ENCODE peak calls at places on chromosomes 5 and 9, in ten cellular contexts. One of them, this sample, is unnamed.

GRCh38 chr5:57595530-57596098 is 113.0 kb upstream of the ACTBL2 start:
- DNase-seq in IMR-90: no peak
- DNase-seq in transverse colon: no peak
- DNase-seq in spleen: no peak
- DNase-seq in endothelial cell of umbilical vein: no peak
- DNase-seq in ovary: no peak
- DNase-seq in body of pancreas: no peak
- DNase-seq in suprapubic skin: no peak
- DNase-seq in heart left ventricle: no peak
- DNase-seq in tibial nerve: no peak
- DNase-seq in this sample: no peak

GRCh38 chr5:123875444-123876264 is 363.7 kb downstream of the CSNK1G3 start:
- DNase-seq in transverse colon: peak
- DNase-seq in heart left ventricle: peak
- DNase-seq in endothelial cell of umbilical vein: no peak
- DNase-seq in body of pancreas: peak
- DNase-seq in tibial nerve: no peak
- DNase-seq in suprapubic skin: no peak
- DNase-seq in spleen: no peak
- DNase-seq in IMR-90: no peak
- DNase-seq in ovary: no peak
- DNase-seq in this sample: no peak

GRCh38 chr5:125346316-125346715 is 599.9 kb upstream of the ZNF608 start:
- DNase-seq in tibial nerve: no peak
- DNase-seq in ovary: no peak
- DNase-seq in IMR-90: no peak
- DNase-seq in suprapubic skin: no peak
- DNase-seq in heart left ventricle: no peak
- DNase-seq in body of pancreas: no peak
- DNase-seq in endothelial cell of umbilical vein: no peak
- DNase-seq in spleen: no peak
- DNase-seq in transverse colon: no peak
- DNase-seq in this sample: no peak

GRCh38 chr9:135369401-135369800 is 110.2 kb upstream of the PPP1R26 start:
- DNase-seq in ovary: no peak
- DNase-seq in endothelial cell of umbilical vein: no peak
- DNase-seq in suprapubic skin: no peak
- DNase-seq in heart left ventricle: no peak
- DNase-seq in tibial nerve: no peak
- DNase-seq in spleen: no peak
- DNase-seq in transverse colon: no peak
- DNase-seq in IMR-90: no peak
- DNase-seq in body of pancreas: no peak
- DNase-seq in this sample: no peak

GRCh38 chr5:132227235-132227484 is 493 bp downstream of the P4HA2 start:
- DNase-seq in body of pancreas: no peak
- DNase-seq in suprapubic skin: peak
- DNase-seq in transverse colon: no peak
- DNase-seq in IMR-90: no peak
- DNase-seq in tibial nerve: no peak
- DNase-seq in heart left ventricle: no peak
- DNase-seq in endothelial cell of umbilical vein: peak
- DNase-seq in spleen: no peak
- DNase-seq in ovary: no peak
- DNase-seq in this sample: no peak

GRCh38 chr5:27473300-27474053 is 435.1 kb upstream of the CDH9 start:
- DNase-seq in transverse colon: no peak
- DNase-seq in spleen: no peak
- DNase-seq in heart left ventricle: no peak
- DNase-seq in IMR-90: no peak
- DNase-seq in suprapubic skin: no peak
- DNase-seq in body of pancreas: no peak
- DNase-seq in ovary: no peak
- DNase-seq in endothelial cell of umbilical vein: no peak
- DNase-seq in tibial nerve: no peak
- DNase-seq in this sample: no peak

GRCh38 chr5:167105951-167106350 is 1185.5 kb upstream of the WWC1 start:
- DNase-seq in body of pancreas: no peak
- DNase-seq in suprapubic skin: no peak
- DNase-seq in ovary: no peak
- DNase-seq in endothelial cell of umbilical vein: no peak
- DNase-seq in heart left ventricle: no peak
- DNase-seq in transverse colon: no peak
- DNase-seq in IMR-90: no peak
- DNase-seq in spleen: no peak
- DNase-seq in tibial nerve: no peak
- DNase-seq in this sample: no peak

GRCh38 chr5:10653033-10653432 is 89.2 kb downstream of the ANKRD33B start:
- DNase-seq in transverse colon: no peak
- DNase-seq in IMR-90: peak
- DNase-seq in endothelial cell of umbilical vein: no peak
- DNase-seq in suprapubic skin: no peak
- DNase-seq in spleen: peak
- DNase-seq in tibial nerve: peak
- DNase-seq in body of pancreas: no peak
- DNase-seq in ovary: no peak
- DNase-seq in heart left ventricle: peak
- DNase-seq in this sample: no peak

GRCh38 chr9:118091676-118092490 is 387.7 kb downstream of the TLR4 start:
- DNase-seq in transverse colon: no peak
- DNase-seq in body of pancreas: no peak
- DNase-seq in heart left ventricle: no peak
- DNase-seq in tibial nerve: no peak
- DNase-seq in ovary: no peak
- DNase-seq in spleen: no peak
- DNase-seq in IMR-90: no peak
- DNase-seq in endothelial cell of umbilical vein: no peak
- DNase-seq in suprapubic skin: no peak
- DNase-seq in this sample: no peak

GRCh38 chr9:122228906-122229837 is at the start of gene LHX6:
- DNase-seq in heart left ventricle: no peak
- DNase-seq in spleen: no peak
- DNase-seq in endothelial cell of umbilical vein: peak
- DNase-seq in body of pancreas: no peak
- DNase-seq in ovary: no peak
- DNase-seq in tibial nerve: no peak
- DNase-seq in IMR-90: peak
- DNase-seq in transverse colon: no peak
- DNase-seq in suprapubic skin: no peak
- DNase-seq in this sample: no peak

DNA sequence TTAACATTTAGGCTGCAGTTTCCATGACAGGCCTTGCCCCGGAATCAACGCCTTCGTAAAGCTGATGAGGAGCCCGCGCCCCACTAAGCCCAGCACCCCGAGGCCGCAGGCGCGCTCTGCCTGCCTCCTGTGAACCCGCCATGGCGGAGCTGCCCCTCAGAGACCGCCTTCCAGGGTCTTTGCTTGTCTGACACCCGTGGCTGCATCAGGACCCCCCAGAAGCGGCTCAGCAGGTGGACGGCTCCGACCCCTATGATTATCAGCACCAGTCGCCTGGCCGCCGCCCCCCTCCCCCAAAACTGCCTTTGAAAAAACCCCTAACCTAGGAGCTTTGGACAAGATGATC is 507 bp upstream of the DPH7 start:
- DNase-seq in suprapubic skin: no peak
- DNase-seq in IMR-90: no peak
- DNase-seq in body of pancreas: no peak
- DNase-seq in ovary: peak
- DNase-seq in endothelial cell of umbilical vein: no peak
- DNase-seq in transverse colon: no peak
- DNase-seq in tibial nerve: no peak
- DNase-seq in spleen: peak
- DNase-seq in heart left ventricle: no peak
- DNase-seq in this sample: no peak
- TF ChIP-seq CTCF in suprapubic skin: no peak
- TF ChIP-seq CTCF in IMR-90: no peak
- TF ChIP-seq CTCF in body of pancreas: no peak
- TF ChIP-seq CTCF in ovary: no peak
- TF ChIP-seq CTCF in endothelial cell of umbilical vein: no peak
- TF ChIP-seq CTCF in transverse colon: no peak
- TF ChIP-seq CTCF in tibial nerve: no peak
- TF ChIP-seq CTCF in spleen: no peak
- TF ChIP-seq CTCF in heart left ventricle: no peak
- TF ChIP-seq CTCF in this sample: no peak

DNA sequence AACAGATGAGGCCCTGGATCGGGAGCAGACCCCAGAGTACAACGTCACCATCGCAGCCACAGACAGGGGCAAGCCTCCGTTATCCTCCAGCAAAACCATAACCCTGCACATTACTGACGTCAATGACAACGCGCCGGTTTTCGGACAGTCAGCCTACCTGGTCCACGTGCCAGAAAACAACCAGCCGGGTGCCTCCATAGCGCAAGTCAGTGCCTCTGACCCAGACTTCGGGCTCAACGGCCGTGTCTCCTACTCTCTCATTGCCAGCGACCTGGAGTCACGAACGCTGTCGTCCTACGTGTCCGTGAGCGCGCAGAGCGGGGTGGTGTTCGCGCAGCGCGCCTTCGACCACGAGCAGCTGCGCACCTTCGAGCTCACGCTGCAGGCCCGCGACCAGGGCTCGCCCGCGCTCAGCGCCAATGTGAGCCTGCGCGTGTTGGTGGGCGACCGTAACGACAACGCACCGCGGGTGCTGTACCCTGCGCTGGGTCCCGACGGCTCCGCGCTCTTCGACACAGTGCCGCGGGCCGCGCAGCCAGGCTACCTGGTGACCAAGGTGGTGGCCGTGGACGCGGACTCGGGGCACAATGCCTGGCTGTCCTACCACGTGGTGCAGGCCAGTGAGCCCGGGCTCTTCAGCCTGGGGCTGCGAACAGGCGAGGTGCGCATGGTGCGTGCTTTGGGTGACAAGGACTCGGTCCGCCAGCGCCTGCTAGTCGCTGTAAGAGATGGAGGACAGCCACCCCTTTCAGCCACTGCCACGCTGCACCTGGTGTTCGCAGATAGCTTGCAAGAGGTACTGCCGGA is 1.6 kb upstream of the PCDHGA11 start:
- DNase-seq in body of pancreas: no peak
- DNase-seq in suprapubic skin: no peak
- DNase-seq in IMR-90: no peak
- DNase-seq in transverse colon: no peak
- DNase-seq in heart left ventricle: no peak
- DNase-seq in ovary: no peak
- DNase-seq in spleen: no peak
- DNase-seq in endothelial cell of umbilical vein: no peak
- DNase-seq in tibial nerve: no peak
- DNase-seq in this sample: no peak
- H3K4me3 ChIP-seq in body of pancreas: no peak
- H3K4me3 ChIP-seq in suprapubic skin: no peak
- H3K4me3 ChIP-seq in IMR-90: no peak
- H3K4me3 ChIP-seq in transverse colon: no peak
- H3K4me3 ChIP-seq in heart left ventricle: no peak
- H3K4me3 ChIP-seq in ovary: no peak
- H3K4me3 ChIP-seq in spleen: no peak
- H3K4me3 ChIP-seq in endothelial cell of umbilical vein: no peak
- H3K4me3 ChIP-seq in tibial nerve: no peak
- H3K4me3 ChIP-seq in this sample: no peak

DNA sequence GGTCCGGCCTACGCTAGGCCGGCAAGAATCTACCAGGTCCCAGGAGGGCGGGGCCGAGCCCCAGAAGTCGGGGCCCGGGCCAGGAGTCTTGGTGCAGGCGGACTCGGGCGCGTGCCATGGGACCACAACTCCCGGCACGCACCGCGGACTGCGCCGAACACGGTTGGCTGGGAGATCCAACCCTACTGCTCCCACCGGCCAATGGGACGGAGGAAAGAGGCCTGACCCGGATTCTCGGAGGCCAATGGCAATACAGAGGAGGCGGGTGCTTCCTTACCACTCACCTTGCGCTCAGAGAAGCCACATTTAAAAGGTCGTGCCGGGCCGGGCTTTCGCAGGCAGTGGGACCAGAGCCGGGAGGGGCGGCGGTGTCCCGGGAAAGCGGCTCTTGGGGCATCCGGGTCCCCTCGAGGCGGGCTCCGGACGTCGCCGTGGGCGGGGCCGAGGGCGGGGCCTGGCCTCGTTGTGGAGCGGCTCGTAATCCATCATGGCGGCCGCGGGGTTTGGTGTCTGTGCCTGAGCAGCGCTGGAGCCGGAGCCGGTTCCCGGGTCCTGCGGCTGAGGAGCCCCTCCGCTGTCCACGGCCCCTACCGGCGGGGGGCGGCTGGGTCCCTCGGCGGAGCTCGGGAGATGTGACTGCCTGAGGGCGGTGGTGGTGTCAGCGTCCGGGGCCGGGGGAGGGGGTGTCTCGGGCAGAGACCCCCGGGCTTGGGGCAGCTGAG is 19.1 kb downstream of the EXOSC2 start:
- DNase-seq in transverse colon: peak
- DNase-seq in body of pancreas: peak
- DNase-seq in endothelial cell of umbilical vein: peak
- DNase-seq in suprapubic skin: peak
- DNase-seq in heart left ventricle: peak
- DNase-seq in ovary: peak
- DNase-seq in IMR-90: peak
- DNase-seq in spleen: peak
- DNase-seq in tibial nerve: peak
- DNase-seq in this sample: peak
- TF ChIP-seq POLR2A in transverse colon: peak
- TF ChIP-seq POLR2A in body of pancreas: peak
- TF ChIP-seq POLR2A in endothelial cell of umbilical vein: peak
- TF ChIP-seq POLR2A in suprapubic skin: no peak
- TF ChIP-seq POLR2A in heart left ventricle: peak
- TF ChIP-seq POLR2A in ovary: peak
- TF ChIP-seq POLR2A in IMR-90: peak
- TF ChIP-seq POLR2A in spleen: no peak
- TF ChIP-seq POLR2A in tibial nerve: peak
- TF ChIP-seq POLR2A in this sample: no peak

DNA sequence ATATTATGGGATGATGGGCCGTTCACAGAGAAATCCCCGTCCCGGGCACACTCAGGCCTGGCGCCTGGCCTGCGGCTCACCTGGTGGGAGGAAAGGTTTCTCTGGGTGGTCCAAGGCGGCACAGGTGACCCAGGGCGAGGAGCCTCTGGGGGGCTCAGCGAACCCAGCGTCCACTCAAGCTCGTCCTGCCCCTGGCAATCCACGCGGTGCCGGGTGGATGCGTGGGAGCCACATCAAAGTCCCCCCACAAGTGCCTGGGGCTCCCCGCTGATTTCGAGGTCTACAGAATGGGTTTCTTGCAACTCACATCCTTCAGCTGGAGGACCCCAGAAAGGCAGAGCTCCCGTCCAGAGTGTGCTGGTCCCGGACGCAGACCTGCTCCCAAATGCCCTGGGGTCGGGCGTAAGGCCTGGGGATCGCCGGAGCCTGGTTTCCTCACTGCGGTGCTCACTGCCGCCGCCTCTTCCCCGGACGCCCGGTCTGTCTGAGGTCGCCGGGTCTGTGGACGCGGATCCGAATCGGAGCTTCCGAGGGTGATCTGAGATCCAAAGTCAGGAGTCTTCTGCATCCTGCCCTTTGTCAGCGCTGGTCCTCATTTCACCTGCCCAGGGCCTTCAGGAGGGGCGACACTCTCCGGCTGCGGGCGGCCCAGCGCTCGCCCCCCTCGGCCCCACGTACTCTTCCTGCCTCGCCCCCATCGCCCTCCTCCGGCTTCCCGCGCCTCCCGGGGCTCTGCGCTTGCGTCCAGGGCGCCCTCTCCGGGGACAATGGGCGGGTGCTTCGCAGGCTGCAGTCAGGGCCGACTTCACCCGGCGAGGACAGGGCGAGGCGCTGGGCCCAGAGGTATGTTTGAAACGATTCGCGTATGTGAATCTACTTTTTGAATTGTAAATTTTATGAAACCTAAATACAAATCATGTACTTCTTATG is 20.0 kb upstream of the RUFY1 start:
- DNase-seq in body of pancreas: peak
- DNase-seq in ovary: peak
- DNase-seq in endothelial cell of umbilical vein: peak
- DNase-seq in tibial nerve: no peak
- DNase-seq in IMR-90: no peak
- DNase-seq in transverse colon: peak
- DNase-seq in suprapubic skin: peak
- DNase-seq in heart left ventricle: peak
- DNase-seq in spleen: peak
- DNase-seq in this sample: peak
- TF ChIP-seq CTCF in body of pancreas: no peak
- TF ChIP-seq CTCF in ovary: no peak
- TF ChIP-seq CTCF in endothelial cell of umbilical vein: peak
- TF ChIP-seq CTCF in tibial nerve: no peak
- TF ChIP-seq CTCF in IMR-90: no peak
- TF ChIP-seq CTCF in transverse colon: no peak
- TF ChIP-seq CTCF in suprapubic skin: no peak
- TF ChIP-seq CTCF in heart left ventricle: peak
- TF ChIP-seq CTCF in spleen: peak
- TF ChIP-seq CTCF in this sample: no peak

This sample was measured in lower leg skin.